ENCODE peak calls at places on chromosome 1, in nine cellular contexts. A, L, H, P, V, W, R, B and M are unnamed samples.

GRCh38 chr1:32878183-32878582 is 7.5 kb upstream of the FNDC5 start:
- DNase-seq in A (no peak), L (no peak), H (no peak), P (no peak), V (no peak), W (no peak), R (peak), B (peak), M (no peak)

GRCh38 chr1:227788279-227789041 is 27.0 kb upstream of the PRSS38 start:
- DNase-seq in A (peak), L (no peak), H (peak), P (no peak), V (peak), W (peak), R (no peak), B (no peak), M (no peak)

GRCh38 chr1:228009116-228009827 is 2.5 kb downstream of the WNT3A start:
- DNase-seq in A (no peak), L (no peak), H (no peak), P (no peak), V (peak), W (no peak), R (no peak), B (no peak), M (no peak)

GRCh38 chr1:172903581-172904220 is 147.0 kb downstream of the TNFSF18 start:
- DNase-seq in A (no peak), L (no peak), H (no peak), P (no peak), V (no peak), W (peak), R (peak), B (no peak), M (no peak)

GRCh38 chr1:64401285-64401684 is 68.6 kb upstream of the CACHD1 start:
- DNase-seq in A (no peak), L (no peak), H (no peak), P (no peak), V (no peak), W (no peak), R (no peak), B (no peak), M (no peak)

GRCh38 chr1:153509729-153510354 is 25.9 kb downstream of the S100A6 start:
- DNase-seq in A (peak), L (no peak), H (peak), P (peak), V (peak), W (peak), R (no peak), B (no peak), M (no peak)

GRCh38 chr1:172112573-172112972 is 271.3 kb downstream of the DNM3 start:
- DNase-seq in A (no peak), L (no peak), H (no peak), P (no peak), V (no peak), W (no peak), R (peak), B (no peak), M (no peak)

GRCh38 chr1:226017070-226017469 is 17.9 kb upstream of the SDE2 start:
- DNase-seq in A (no peak), L (no peak), H (no peak), P (no peak), V (no peak), W (no peak), R (no peak), B (no peak), M (no peak)

GRCh38 chr1:185317886-185318310 is 855 bp upstream of the IVNS1ABP start:
- DNase-seq in A (peak), L (no peak), H (no peak), P (peak), V (peak), W (no peak), R (no peak), B (no peak), M (no peak)

GRCh38 chr1:33256701-33257387 is 552 bp downstream of the ZNF362 start:
- DNase-seq in A (peak), L (no peak), H (peak), P (peak), V (peak), W (peak), R (peak), B (peak), M (peak)

GRCh38 chr1:226404904-226405222 is 3.0 kb downstream of the PARP1 start:
- DNase-seq in A (no peak), L (no peak), H (no peak), P (no peak), V (no peak), W (no peak), R (no peak), B (no peak), M (no peak)

GRCh38 chr1:84298336-84298687 is 3.2 kb upstream of the SAMD13 start:
- DNase-seq in A (peak), L (peak), H (no peak), P (peak), V (peak), W (no peak), R (peak), B (no peak), M (no peak)

GRCh38 chr1:95262928-95263327 is 28.9 kb downstream of the RWDD3 start:
- DNase-seq in A (no peak), L (no peak), H (no peak), P (no peak), V (no peak), W (no peak), R (no peak), B (no peak), M (no peak)

GRCh38 chr1:209241481-209241880 is 342.0 kb upstream of the CAMK1G start:
- DNase-seq in A (no peak), L (no peak), H (no peak), P (no peak), V (no peak), W (no peak), R (peak), B (no peak), M (no peak)

GRCh38 chr1:106063510-106063909 is 993.0 kb upstream of the PRMT6 start:
- DNase-seq in A (no peak), L (no peak), H (no peak), P (no peak), V (no peak), W (no peak), R (no peak), B (no peak), M (no peak)

GRCh38 chr1:215269955-215270354 is 187.4 kb downstream of the KCNK2 start:
- DNase-seq in A (no peak), L (no peak), H (no peak), P (no peak), V (no peak), W (no peak), R (no peak), B (no peak), M (no peak)

GRCh38 chr1:52268372-52268771 is 97.6 kb downstream of the CC2D1B start:
- DNase-seq in A (no peak), L (no peak), H (no peak), P (no peak), V (no peak), W (no peak), R (peak), B (peak), M (no peak)

GRCh38 chr1:205016584-205016983 is 26.4 kb upstream of the CNTN2 start:
- DNase-seq in A (no peak), L (no peak), H (no peak), P (no peak), V (no peak), W (no peak), R (no peak), B (no peak), M (no peak)

GRCh38 chr1:205016075-205016474 is 26.9 kb upstream of the CNTN2 start:
- DNase-seq in A (no peak), L (no peak), H (no peak), P (no peak), V (no peak), W (no peak), R (no peak), B (no peak), M (no peak)

GRCh38 chr1:205014772-205015171 is 28.2 kb upstream of the CNTN2 start:
- DNase-seq in A (no peak), L (no peak), H (no peak), P (no peak), V (no peak), W (no peak), R (no peak), B (no peak), M (no peak)

GRCh38 chr1:205013683-205014367 is 29.2 kb upstream of the CNTN2 start:
- DNase-seq in A (peak), L (no peak), H (no peak), P (no peak), V (peak), W (no peak), R (no peak), B (no peak), M (no peak)

GRCh38 chr1:205015241-205015640 is 27.8 kb upstream of the CNTN2 start:
- DNase-seq in A (no peak), L (no peak), H (no peak), P (no peak), V (no peak), W (no peak), R (no peak), B (no peak), M (no peak)
- H3K27ac ChIP-seq in A (no peak), L (no peak), H (no peak), P (no peak), V (no peak), W (no peak), R (no peak), B (no peak), M (no peak)

GRCh38 chr1:165365344-165365743 is 8.8 kb upstream of the LMX1A start:
- DNase-seq in A (no peak), L (no peak), H (no peak), P (no peak), V (no peak), W (no peak), R (no peak), B (no peak), M (no peak)
- H3K27ac ChIP-seq in A (no peak), L (no peak), H (no peak), P (no peak), V (no peak), W (no peak), R (no peak), B (no peak), M (no peak)

GRCh38 chr1:116907351-116907750 is 2.4 kb upstream of the PTGFRN start:
- DNase-seq in A (no peak), L (no peak), H (no peak), P (no peak), V (no peak), W (no peak), R (no peak), B (no peak), M (no peak)

GRCh38 chr1:116909511-116910378 is at the start of gene PTGFRN:
- DNase-seq in A (peak), L (peak), H (no peak), P (no peak), V (peak), W (peak), R (peak), B (peak), M (no peak)

GRCh38 chr1:116910379-116911165 is 856 bp downstream of the PTGFRN start:
- DNase-seq in A (peak), L (no peak), H (peak), P (peak), V (peak), W (peak), R (no peak), B (no peak), M (no peak)

GRCh38 chr1:116908266-116908665 is 1.4 kb upstream of the PTGFRN start:
- DNase-seq in A (no peak), L (no peak), H (no peak), P (no peak), V (no peak), W (no peak), R (no peak), B (no peak), M (no peak)

GRCh38 chr1:116908821-116909510 is 750 bp upstream of the PTGFRN start:
- DNase-seq in A (no peak), L (no peak), H (no peak), P (no peak), V (no peak), W (no peak), R (no peak), B (no peak), M (no peak)
- H3K27ac ChIP-seq in A (peak), L (peak), H (no peak), P (no peak), V (peak), W (no peak), R (no peak), B (no peak), M (no peak)

GRCh38 chr1:54945393-54945936 is 35.0 kb upstream of the TMEM61 start:
- DNase-seq in A (no peak), L (no peak), H (no peak), P (no peak), V (peak), W (no peak), R (no peak), B (no peak), M (no peak)
- H3K27ac ChIP-seq in A (no peak), L (no peak), H (no peak), P (no peak), V (no peak), W (no peak), R (no peak), B (no peak), M (no peak)